ENCODE peak calls at places on chromosomes 16 and 17, in eight cellular contexts. G, Y, F, Z, D, C, K and E are unnamed samples.

GRCh38 chr16:72739577-72739976 is 308.4 kb downstream of the ZFHX3 start:
- DNase-seq in C (no peak), G (no peak), Z (peak; percentile 22), K (no peak), F (no peak), Y (no peak), D (no peak), E (no peak)

GRCh38 chr17:59160203-59161025 is 4.9 kb downstream of the PRR11 start:
- DNase-seq in Z (no peak), G (peak; percentile 9), K (no peak), Y (no peak), F (no peak), D (no peak), C (no peak), E (no peak)

GRCh38 chr17:29698019-29698777 is 75.5 kb upstream of the CORO6 start:
- DNase-seq in F (no peak), Y (no peak), C (no peak), Z (no peak), K (no peak), G (no peak), D (no peak), E (no peak)

GRCh38 chr16:17296412-17296811 is 174.3 kb downstream of the XYLT1 start:
- DNase-seq in K (no peak), Y (no peak), F (no peak), Z (no peak), C (no peak), D (no peak), G (peak; percentile 94), E (no peak)

GRCh38 chr17:80105762-80106161 is 4.4 kb downstream of the GAA start:
- DNase-seq in C (peak; percentile 39), Y (no peak), G (no peak), K (no peak), Z (peak; percentile 10), D (no peak), F (no peak), E (no peak)

GRCh38 chr17:12996941-12997340 is 20.9 kb downstream of the ELAC2 start:
- DNase-seq in C (no peak), Z (no peak), D (no peak), F (no peak), K (no peak), G (no peak), Y (no peak), E (no peak)

GRCh38 chr17:37490022-37490587 is 414 bp downstream of the DUSP14 start:
- DNase-seq in K (peak; percentile 85), D (peak; percentile 87), F (peak; percentile 78), Y (peak; percentile 74), Z (peak; percentile 58), G (peak; percentile 82), C (peak; percentile 34), E (peak; percentile 81)

GRCh38 chr17:11899494-11899893 is 97.8 kb downstream of the ZNF18 start:
- DNase-seq in Z (no peak), K (no peak), Y (no peak), G (no peak), F (no peak), C (no peak), D (no peak), E (no peak)

GRCh38 chr17:70104688-70105087 is 29.7 kb downstream of the KCNJ16 start:
- DNase-seq in Y (no peak), G (no peak), D (no peak), Z (no peak), C (no peak), K (no peak), F (no peak), E (no peak)

GRCh38 chr16:79601978-79602609 is 1.6 kb upstream of the MAF start:
- DNase-seq in Z (peak; percentile 86), Y (peak; percentile 83), D (peak; percentile 92), G (peak; percentile 94), C (peak; percentile 92), K (peak; percentile 86), F (peak; percentile 83), E (peak; percentile 78)

GRCh38 chr17:79420318-79421243 is 190.3 kb downstream of the RBFOX3 start:
- DNase-seq in D (peak; percentile 62), Y (no peak), F (peak; percentile 50), K (peak; percentile 26), G (no peak), C (no peak), Z (no peak), E (no peak)

GRCh38 chr17:20228860-20229259 is 219.7 kb downstream of the SPECC1 start:
- DNase-seq in Z (no peak), G (no peak), C (no peak), Y (no peak), K (no peak), F (no peak), D (no peak), E (no peak)

GRCh38 chr16:68642436-68643064 is 2.6 kb upstream of the CDH3 start:
- DNase-seq in F (no peak), Y (peak; percentile 84), Z (peak; percentile 87), G (no peak), D (peak; percentile 70), C (no peak), K (no peak), E (no peak)

GRCh38 chr16:88383401-88384221 is 852 bp downstream of the ZNF469 start:
- DNase-seq in C (peak; percentile 37), F (no peak), D (peak; percentile 60), Z (no peak), G (no peak), K (peak; percentile 26), Y (peak; percentile 51), E (no peak)

GRCh38 chr17:38748329-38749221 is at the start of gene PCGF2:
- DNase-seq in G (peak; percentile 97), Z (peak; percentile 84), Y (peak; percentile 96), F (no peak), K (no peak), D (peak; percentile 95), C (peak; percentile 69), E (peak; percentile 78)

GRCh38 chr16:28975158-28975603 is 603 bp downstream of the SPNS1 start:
- DNase-seq in Y (no peak), C (no peak), K (peak; percentile 18), G (peak; percentile 53), F (no peak), D (peak; percentile 16), Z (no peak), E (no peak)

GRCh38 chr17:44828919-44829557 is 1.0 kb downstream of the GJC1 start:
- DNase-seq in Z (peak; percentile 28), Y (no peak), F (no peak), K (peak; percentile 23), C (no peak), G (no peak), D (no peak), E (peak; percentile 56)

GRCh38 chr16:84917492-84917891 is 93.8 kb downstream of the ZDHHC7 start:
- DNase-seq in C (no peak), Y (no peak), D (no peak), K (no peak), G (no peak), Z (no peak), F (no peak), E (no peak)

GRCh38 chr16:57384248-57385070 is 12.2 kb downstream of the CX3CL1 start:
- DNase-seq in D (no peak), C (no peak), Z (no peak), G (no peak), Y (no peak), K (no peak), F (no peak), E (no peak)

GRCh38 chr16:54071516-54071915 is 215.1 kb downstream of the IRX3 start:
- DNase-seq in Z (no peak), Y (no peak), K (no peak), G (no peak), C (no peak), F (no peak), D (no peak), E (no peak)

GRCh38 chr17:77968788-77969187 is 10.3 kb downstream of the TNRC6C start:
- DNase-seq in C (no peak), F (no peak), K (no peak), D (no peak), Z (peak; percentile 14), G (no peak), Y (no peak), E (no peak)

GRCh38 chr17:836154-836553 is 54.0 kb downstream of the MRM3 start:
- DNase-seq in G (no peak), K (no peak), Z (no peak), C (no peak), D (no peak), Y (no peak), F (no peak), E (no peak)

GRCh38 chr17:6381052-6381451 is 53.9 kb downstream of the AIPL1 start:
- DNase-seq in Z (no peak), D (no peak), F (no peak), Y (no peak), K (no peak), C (no peak), G (no peak), E (no peak)

GRCh38 chr17:77542551-77543490 is 402.1 kb downstream of the SEC14L1 start:
- DNase-seq in Z (peak; percentile 56), G (peak; percentile 92), F (peak; percentile 66), D (peak; percentile 78), C (peak; percentile 72), Y (peak; percentile 86), K (peak; percentile 62), E (peak; percentile 74)

GRCh38 chr17:43774304-43775250 is 4.2 kb downstream of the DUSP3 start:
- DNase-seq in Y (no peak), Z (no peak), G (no peak), D (no peak), F (no peak), K (no peak), C (no peak), E (no peak)

GRCh38 chr16:86737083-86737482 is 158.7 kb downstream of the FOXL1 start:
- DNase-seq in Z (no peak), Y (no peak), F (no peak), C (no peak), D (no peak), G (no peak), K (no peak), E (no peak)

GRCh38 chr17:18259621-18260331 is 686 bp upstream of the MIEF2 start:
- DNase-seq in Z (no peak), G (no peak), Y (no peak), F (no peak), D (no peak), C (no peak), K (no peak), E (no peak)

GRCh38 chr17:75856062-75856681 is 1.0 kb upstream of the WBP2 start:
- DNase-seq in D (no peak), Y (no peak), K (peak; percentile 63), Z (peak; percentile 30), F (no peak), C (no peak), G (peak; percentile 67), E (peak; percentile 67)

GRCh38 chr16:89700649-89701424 is 668 bp downstream of the SPATA2L start:
- DNase-seq in Z (no peak), D (peak; percentile 53), G (no peak), Y (peak; percentile 66), K (peak; percentile 57), C (no peak), F (peak; percentile 62), E (no peak)

GRCh38 chr16:56399492-56399891 is 25.9 kb downstream of the AMFR start:
- DNase-seq in D (no peak), G (no peak), Z (no peak), F (no peak), Y (no peak), C (no peak), K (no peak), E (no peak)